ENCODE peak calls at places on chromosomes 12 and 14, in four cellular contexts. A, T, M and K are unnamed samples.
A peak's percentile ranks its signal among the peaks of the same experiment; 100 is the strongest.

GRCh38 chr12:96886998-96887677 is 19.9 kb upstream of the NEDD1 start:
- DNase-seq in A (no peak), T (no peak), M (peak; percentile 34), K (no peak)

GRCh38 chr12:7959278-7960063 is 23.5 kb upstream of the SLC2A3 start:
- DNase-seq in A (peak; percentile 95), T (no peak), M (no peak), K (no peak)

GRCh38 chr12:62856454-62856853 is 78.5 kb downstream of the PPM1H start:
- DNase-seq in A (no peak), T (no peak), M (no peak), K (no peak)

GRCh38 chr12:50058743-50059312 is 1.4 kb downstream of the ASIC1 start:
- DNase-seq in A (no peak), T (no peak), M (no peak), K (no peak)

GRCh38 chr12:131494741-131495524 is 216.0 kb upstream of the SFSWAP start:
- DNase-seq in A (no peak), T (no peak), M (no peak), K (no peak)

GRCh38 chr12:117514016-117514415 is 152.6 kb upstream of the NOS1 start:
- DNase-seq in A (no peak), T (no peak), M (no peak), K (no peak)

GRCh38 chr12:127241056-127241830 is 1025.7 kb upstream of the TMEM132C start:
- DNase-seq in A (no peak), T (no peak), M (no peak), K (no peak)

GRCh38 chr12:116533343-116534248 is 25.6 kb upstream of the MAP1LC3B2 start:
- DNase-seq in A (peak; percentile 41), T (peak; percentile 94), M (peak; percentile 87), K (no peak)

GRCh38 chr14:36315159-36315853 is 5.1 kb downstream of the MBIP start:
- DNase-seq in A (no peak), T (no peak), M (no peak), K (no peak)

GRCh38 chr14:22178330-22178981 is 410.6 kb downstream of the DAD1 start:
- DNase-seq in A (no peak), T (no peak), M (no peak), K (no peak)

GRCh38 chr12:2691001-2691339 is 103.8 kb upstream of the FKBP4 start:
- DNase-seq in A (no peak), T (no peak), M (no peak), K (no peak)

GRCh38 chr12:52215587-52216031 is 17.4 kb upstream of the KRT7 start:
- DNase-seq in A (no peak), T (peak; percentile 80), M (no peak), K (no peak)

GRCh38 chr12:127078577-127079350 is 1188.2 kb upstream of the TMEM132C start:
- DNase-seq in A (no peak), T (no peak), M (no peak), K (no peak)

GRCh38 chr14:23578560-23579310 is at the start of gene JPH4:
- DNase-seq in A (no peak), T (no peak), M (peak; percentile 50), K (no peak)

GRCh38 chr12:67977668-67978067 is 11.6 kb upstream of the IFNG-AS1 start:
- DNase-seq in A (no peak), T (no peak), M (no peak), K (no peak)

GRCh38 chr12:19373569-19373968 is 65.7 kb upstream of the AEBP2 start:
- DNase-seq in A (no peak), T (no peak), M (no peak), K (no peak)

GRCh38 chr12:3950714-3951320 is 77.6 kb upstream of the PARP11 start:
- DNase-seq in A (no peak), T (no peak), M (no peak), K (no peak)

GRCh38 chr12:68375701-68376469 is 43.7 kb upstream of the MDM1 start:
- DNase-seq in A (no peak), T (no peak), M (no peak), K (no peak)

GRCh38 chr14:21734457-21735074 is 60.9 kb upstream of the OR4E1 start:
- DNase-seq in A (peak; percentile 17), T (peak; percentile 20), M (no peak), K (no peak)

GRCh38 chr14:86646688-86647687 is 1117.0 kb downstream of the FLRT2 start:
- DNase-seq in A (no peak), T (no peak), M (no peak), K (no peak)

GRCh38 chr12:75881910-75882309 is 149.7 kb downstream of the PHLDA1 start:
- DNase-seq in A (no peak), T (no peak), M (no peak), K (no peak)

GRCh38 chr12:110501378-110501721 is 561 bp downstream of the VPS29 start:
- DNase-seq in A (no peak), T (peak; percentile 38), M (no peak), K (no peak)

GRCh38 chr14:94805726-94806288 is 35.9 kb upstream of the GSC start:
- DNase-seq in A (no peak), T (no peak), M (no peak), K (no peak)

GRCh38 chr12:121792607-121793500 is 634 bp downstream of the RHOF start:
- DNase-seq in A (no peak), T (peak; percentile 16), M (peak; percentile 73), K (no peak)

GRCh38 chr12:121793501-121793835 is at the start of gene RHOF:
- DNase-seq in A (no peak), T (peak; percentile 69), M (no peak), K (no peak)

GRCh38 chr12:121793836-121794531 is 496 bp upstream of the RHOF start:
- DNase-seq in A (peak; percentile 94), T (peak; percentile 92), M (peak; percentile 91), K (no peak)

GRCh38 chr12:121795029-121795977 is 1.8 kb upstream of the RHOF start:
- DNase-seq in A (peak; percentile 85), T (peak; percentile 88), M (peak; percentile 84), K (no peak)

DNA sequence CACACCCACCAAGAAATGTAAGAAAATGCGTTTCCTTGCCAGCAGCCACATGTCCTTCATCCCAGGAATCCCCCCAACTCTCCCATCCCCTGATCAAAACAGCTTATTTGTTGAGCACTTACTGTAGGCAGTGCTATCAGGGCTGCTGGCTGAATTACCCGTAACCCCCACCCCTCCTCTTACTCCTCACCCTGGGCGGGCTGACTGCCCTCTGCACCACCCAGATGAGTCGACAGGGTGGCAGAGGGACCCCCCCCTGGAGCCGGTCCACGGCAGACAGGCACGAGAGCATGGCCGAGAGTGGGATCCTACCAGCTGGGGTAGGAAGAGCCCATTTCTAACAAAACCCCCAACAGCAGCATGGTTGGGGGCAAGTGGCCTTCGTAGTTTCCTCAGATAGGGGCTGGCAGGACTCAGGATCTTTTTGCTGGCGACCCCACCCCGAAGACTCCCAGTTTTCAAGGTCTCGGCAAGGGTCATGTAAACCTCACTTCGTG is 1.1 kb upstream of the RHOF start:
- DNase-seq in A (no peak), T (peak; percentile 44), M (peak; percentile 59), K (no peak)
- H3K4me3 ChIP-seq in A (no peak overlapping the region), T (peak overlapping the region; percentile 66), M (no peak overlapping the region), K (no peak overlapping the region)

GRCh38 chr12:56350662-56351061 is 9.2 kb downstream of the STAT2 start:
- DNase-seq in A (no peak), T (no peak), M (no peak), K (no peak)

GRCh38 chr12:56348776-56349175 is 10.1 kb downstream of the IL23A start:
- DNase-seq in A (no peak), T (no peak), M (no peak), K (no peak)

GRCh38 chr12:56351325-56351724 is 8.6 kb downstream of the STAT2 start:
- DNase-seq in A (no peak), T (no peak), M (no peak), K (no peak)

DNA sequence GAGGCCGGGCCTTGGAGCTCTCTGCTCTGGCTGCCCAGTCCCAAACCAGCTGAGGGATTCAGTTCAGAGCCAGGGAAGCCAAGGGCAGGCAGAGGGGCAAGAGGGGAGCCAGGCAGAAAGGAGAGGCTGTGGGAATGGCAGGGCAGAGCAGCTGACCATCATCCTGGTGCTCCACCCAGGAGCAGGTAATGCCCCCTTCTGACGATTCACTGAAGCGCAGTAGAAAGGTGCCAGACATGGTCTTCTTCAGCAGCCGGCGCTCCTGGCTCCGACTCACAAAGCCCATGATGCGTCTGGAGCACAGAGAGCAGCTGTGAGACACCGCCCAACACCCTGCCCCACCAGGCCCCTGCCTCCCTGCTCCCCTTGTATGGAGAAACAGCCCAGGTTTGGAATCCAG is 8.0 kb downstream of the IL23A start:
- DNase-seq in A (no peak), T (peak; percentile 43), M (no peak), K (no peak)
- TF ChIP-seq CTCF in A (peak; percentile 13), T (peak; percentile 30), M (no peak), K (no peak)

DNA sequence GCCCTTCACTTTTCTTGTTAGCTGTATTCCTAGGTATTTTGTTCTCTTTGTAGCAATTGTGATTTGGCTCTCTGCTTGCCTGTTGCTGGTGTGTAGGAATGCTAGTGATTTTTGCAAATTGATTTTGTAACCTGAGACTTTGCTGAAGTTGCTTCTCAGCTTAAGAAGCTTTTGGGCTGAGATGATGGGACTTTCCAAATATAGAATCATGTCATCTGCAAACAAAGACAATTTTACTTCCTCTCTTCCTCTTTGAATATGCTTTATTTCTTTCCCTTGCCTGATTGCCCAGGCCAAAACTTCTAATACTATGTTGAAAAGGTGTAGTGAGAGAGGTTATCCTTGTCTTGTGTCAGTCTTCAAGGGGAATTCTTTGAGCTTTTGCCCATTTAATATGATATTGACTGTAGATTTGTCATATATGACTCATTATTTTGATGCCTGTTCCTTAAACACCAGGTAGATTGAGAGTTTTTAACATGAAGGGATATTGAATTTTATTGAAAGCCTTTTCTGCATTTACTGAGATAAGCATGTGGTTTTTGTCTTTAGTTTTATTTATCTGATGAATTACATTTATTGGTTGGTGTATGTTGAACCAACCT is 26.7 kb downstream of the CLECL1 start:
- DNase-seq in A (no peak), T (no peak), M (no peak), K (no peak)
- H3K27me3 ChIP-seq in A (no peaks in the 10 kb centered on the region), T (peaks cover 4% of the 10 kb centered on the region), M (no peaks in the 10 kb centered on the region), K (no peaks in the 10 kb centered on the region)

DNA sequence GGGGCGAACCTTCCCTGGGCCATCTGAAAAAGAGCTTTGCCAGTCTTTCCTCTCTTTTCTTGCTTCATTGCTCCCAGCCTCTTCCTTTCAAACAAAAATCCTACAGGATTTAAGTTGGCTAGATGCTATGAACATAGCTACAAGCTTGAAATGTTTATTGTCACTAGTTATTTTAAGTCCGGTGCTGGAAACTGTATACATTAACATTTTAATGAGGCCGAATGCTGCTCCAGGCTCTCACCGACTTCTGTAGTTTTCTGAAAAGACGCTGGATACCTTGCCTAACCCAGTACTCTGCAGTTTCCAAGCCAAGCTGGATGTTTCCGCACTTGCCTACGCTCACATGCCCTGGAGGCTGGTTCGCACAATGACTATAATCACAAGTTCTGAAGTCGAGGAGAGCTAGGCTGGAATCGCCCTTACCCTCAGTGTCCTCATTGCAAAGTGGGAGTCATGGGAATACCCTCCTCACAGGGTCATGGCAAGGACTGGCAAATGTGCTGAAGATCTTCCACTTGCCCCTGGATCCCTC is 39.1 kb downstream of the LTBP2 start:
- DNase-seq in A (no peak), T (no peak), M (no peak), K (no peak)
- H3K4me3 ChIP-seq in A (no peak overlapping the region), T (no peak overlapping the region), M (peak overlapping the region; percentile 8), K (peak overlapping the region; percentile 9)

DNA sequence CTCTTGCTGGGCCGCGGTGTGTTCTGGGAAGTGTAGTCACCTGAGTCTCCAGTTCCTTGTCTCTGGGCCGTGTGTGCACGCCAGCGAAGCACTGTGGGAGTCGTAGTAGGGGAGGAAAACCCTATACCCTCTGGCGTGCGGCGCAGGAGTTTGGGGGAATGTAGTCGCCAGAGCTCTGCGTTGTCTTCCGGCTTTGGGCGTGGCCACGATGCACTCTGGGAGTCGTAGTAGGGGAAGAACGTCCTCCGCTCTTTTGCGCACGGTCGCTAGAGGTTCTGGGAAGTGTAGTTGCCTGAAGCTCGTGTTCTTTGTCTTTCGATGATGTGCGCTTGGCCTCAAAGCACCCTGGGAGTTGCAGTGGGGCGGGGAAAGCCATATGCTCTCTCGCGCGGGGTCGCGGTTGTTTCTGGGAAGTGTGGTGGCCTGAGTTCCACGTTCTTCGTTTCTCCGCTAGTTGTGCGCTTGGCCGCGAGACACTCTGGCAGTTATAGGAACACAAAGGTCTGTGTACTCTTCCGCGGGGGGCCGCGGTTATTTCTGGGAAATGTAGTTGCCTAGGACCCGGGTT is 588 bp upstream of the ZNF140 start:
- DNase-seq in A (peak; percentile 99), T (peak; percentile 98), M (peak; percentile 99), K (peak; percentile 97)
- TF ChIP-seq CTCF in A (no peak), T (no peak), M (no peak), K (no peak)